ENCODE peak calls at places on chromosomes 3 and 15, in eight cellular contexts. One of them, this sample, is unnamed.

GRCh38 chr3:102529452-102529851 is 94.6 kb downstream of the ZPLD1 start:
- DNase-seq in activated CD4-positive, alpha-beta T cell treated with anti-CD3 and anti-CD28 coated beads, Interleukin-2, amount 50 U/mL, for 24 hours: no peak
- DNase-seq in mesenchymal stem cell: peak
- DNase-seq in NCI-H446: peak
- DNase-seq in tibial nerve: no peak
- DNase-seq in NCI-H1048: no peak
- DNase-seq in activated effector memory CD4-positive, alpha-beta T cell treated with Interleukin-2 at 50 U/mL for 16 hours: no peak
- DNase-seq in head of caudate nucleus: no peak
- DNase-seq in this sample: peak

GRCh38 chr3:71718069-71718468 is 7.1 kb downstream of the EIF4E3 start:
- DNase-seq in activated CD4-positive, alpha-beta T cell treated with anti-CD3 and anti-CD28 coated beads, Interleukin-2, amount 50 U/mL, for 24 hours: no peak
- DNase-seq in mesenchymal stem cell: no peak
- DNase-seq in NCI-H446: no peak
- DNase-seq in tibial nerve: no peak
- DNase-seq in NCI-H1048: no peak
- DNase-seq in activated effector memory CD4-positive, alpha-beta T cell treated with Interleukin-2 at 50 U/mL for 16 hours: no peak
- DNase-seq in head of caudate nucleus: no peak
- DNase-seq in this sample: no peak

GRCh38 chr3:157493627-157494550 is 9.3 kb downstream of the VEPH1 start:
- DNase-seq in activated CD4-positive, alpha-beta T cell treated with anti-CD3 and anti-CD28 coated beads, Interleukin-2, amount 50 U/mL, for 24 hours: no peak
- DNase-seq in mesenchymal stem cell: peak
- DNase-seq in NCI-H446: peak
- DNase-seq in tibial nerve: no peak
- DNase-seq in NCI-H1048: peak
- DNase-seq in activated effector memory CD4-positive, alpha-beta T cell treated with Interleukin-2 at 50 U/mL for 16 hours: no peak
- DNase-seq in head of caudate nucleus: no peak
- DNase-seq in this sample: peak

GRCh38 chr3:8964436-8965370 is 1.4 kb upstream of the RAD18 start:
- DNase-seq in activated CD4-positive, alpha-beta T cell treated with anti-CD3 and anti-CD28 coated beads, Interleukin-2, amount 50 U/mL, for 24 hours: no peak
- DNase-seq in mesenchymal stem cell: peak
- DNase-seq in NCI-H446: no peak
- DNase-seq in tibial nerve: no peak
- DNase-seq in NCI-H1048: no peak
- DNase-seq in activated effector memory CD4-positive, alpha-beta T cell treated with Interleukin-2 at 50 U/mL for 16 hours: no peak
- DNase-seq in head of caudate nucleus: no peak
- DNase-seq in this sample: no peak

GRCh38 chr3:171569571-171570132 is 109.4 kb upstream of the TNIK start:
- DNase-seq in activated CD4-positive, alpha-beta T cell treated with anti-CD3 and anti-CD28 coated beads, Interleukin-2, amount 50 U/mL, for 24 hours: no peak
- DNase-seq in mesenchymal stem cell: no peak
- DNase-seq in NCI-H446: no peak
- DNase-seq in tibial nerve: no peak
- DNase-seq in NCI-H1048: no peak
- DNase-seq in activated effector memory CD4-positive, alpha-beta T cell treated with Interleukin-2 at 50 U/mL for 16 hours: no peak
- DNase-seq in head of caudate nucleus: no peak
- DNase-seq in this sample: no peak

GRCh38 chr15:74540135-74540760 is 772 bp upstream of the ARID3B start:
- DNase-seq in activated CD4-positive, alpha-beta T cell treated with anti-CD3 and anti-CD28 coated beads, Interleukin-2, amount 50 U/mL, for 24 hours: no peak
- DNase-seq in mesenchymal stem cell: peak
- DNase-seq in NCI-H446: no peak
- DNase-seq in tibial nerve: no peak
- DNase-seq in NCI-H1048: no peak
- DNase-seq in activated effector memory CD4-positive, alpha-beta T cell treated with Interleukin-2 at 50 U/mL for 16 hours: no peak
- DNase-seq in head of caudate nucleus: no peak
- DNase-seq in this sample: no peak

GRCh38 chr15:64897345-64897985 is 14.2 kb upstream of the ANKDD1A start:
- DNase-seq in activated CD4-positive, alpha-beta T cell treated with anti-CD3 and anti-CD28 coated beads, Interleukin-2, amount 50 U/mL, for 24 hours: no peak
- DNase-seq in mesenchymal stem cell: peak
- DNase-seq in NCI-H446: no peak
- DNase-seq in tibial nerve: no peak
- DNase-seq in NCI-H1048: no peak
- DNase-seq in activated effector memory CD4-positive, alpha-beta T cell treated with Interleukin-2 at 50 U/mL for 16 hours: no peak
- DNase-seq in head of caudate nucleus: no peak
- DNase-seq in this sample: no peak

GRCh38 chr3:127614928-127615592 is 13.9 kb upstream of the PODXL2 start:
- DNase-seq in activated CD4-positive, alpha-beta T cell treated with anti-CD3 and anti-CD28 coated beads, Interleukin-2, amount 50 U/mL, for 24 hours: no peak
- DNase-seq in mesenchymal stem cell: no peak
- DNase-seq in NCI-H446: no peak
- DNase-seq in tibial nerve: no peak
- DNase-seq in NCI-H1048: no peak
- DNase-seq in activated effector memory CD4-positive, alpha-beta T cell treated with Interleukin-2 at 50 U/mL for 16 hours: no peak
- DNase-seq in head of caudate nucleus: no peak
- DNase-seq in this sample: no peak

GRCh38 chr3:5201536-5201935 is 14.0 kb downstream of the EDEM1 start:
- DNase-seq in activated CD4-positive, alpha-beta T cell treated with anti-CD3 and anti-CD28 coated beads, Interleukin-2, amount 50 U/mL, for 24 hours: no peak
- DNase-seq in mesenchymal stem cell: no peak
- DNase-seq in NCI-H446: no peak
- DNase-seq in tibial nerve: no peak
- DNase-seq in NCI-H1048: no peak
- DNase-seq in activated effector memory CD4-positive, alpha-beta T cell treated with Interleukin-2 at 50 U/mL for 16 hours: no peak
- DNase-seq in head of caudate nucleus: no peak
- DNase-seq in this sample: no peak

GRCh38 chr15:66707310-66708160 is 5.5 kb downstream of the SMAD6 start:
- DNase-seq in activated CD4-positive, alpha-beta T cell treated with anti-CD3 and anti-CD28 coated beads, Interleukin-2, amount 50 U/mL, for 24 hours: no peak
- DNase-seq in mesenchymal stem cell: peak
- DNase-seq in NCI-H446: peak
- DNase-seq in tibial nerve: no peak
- DNase-seq in NCI-H1048: no peak
- DNase-seq in activated effector memory CD4-positive, alpha-beta T cell treated with Interleukin-2 at 50 U/mL for 16 hours: no peak
- DNase-seq in head of caudate nucleus: peak
- DNase-seq in this sample: peak

GRCh38 chr3:38473229-38473628 is 19.5 kb downstream of the ACVR2B start:
- DNase-seq in activated CD4-positive, alpha-beta T cell treated with anti-CD3 and anti-CD28 coated beads, Interleukin-2, amount 50 U/mL, for 24 hours: no peak
- DNase-seq in mesenchymal stem cell: peak
- DNase-seq in NCI-H446: no peak
- DNase-seq in tibial nerve: no peak
- DNase-seq in NCI-H1048: no peak
- DNase-seq in activated effector memory CD4-positive, alpha-beta T cell treated with Interleukin-2 at 50 U/mL for 16 hours: no peak
- DNase-seq in head of caudate nucleus: no peak
- DNase-seq in this sample: no peak

GRCh38 chr3:65044401-65044800 is 356.6 kb upstream of the ADAMTS9 start:
- DNase-seq in activated CD4-positive, alpha-beta T cell treated with anti-CD3 and anti-CD28 coated beads, Interleukin-2, amount 50 U/mL, for 24 hours: no peak
- DNase-seq in mesenchymal stem cell: no peak
- DNase-seq in NCI-H446: no peak
- DNase-seq in tibial nerve: no peak
- DNase-seq in NCI-H1048: no peak
- DNase-seq in activated effector memory CD4-positive, alpha-beta T cell treated with Interleukin-2 at 50 U/mL for 16 hours: no peak
- DNase-seq in head of caudate nucleus: no peak
- DNase-seq in this sample: no peak

GRCh38 chr3:111498022-111498421 is 44.0 kb upstream of the CD96 start:
- DNase-seq in activated CD4-positive, alpha-beta T cell treated with anti-CD3 and anti-CD28 coated beads, Interleukin-2, amount 50 U/mL, for 24 hours: no peak
- DNase-seq in mesenchymal stem cell: no peak
- DNase-seq in NCI-H446: no peak
- DNase-seq in tibial nerve: no peak
- DNase-seq in NCI-H1048: no peak
- DNase-seq in activated effector memory CD4-positive, alpha-beta T cell treated with Interleukin-2 at 50 U/mL for 16 hours: no peak
- DNase-seq in head of caudate nucleus: no peak
- DNase-seq in this sample: no peak

GRCh38 chr3:194537732-194538247 is 51.0 kb upstream of the ATP13A3 start:
- DNase-seq in activated CD4-positive, alpha-beta T cell treated with anti-CD3 and anti-CD28 coated beads, Interleukin-2, amount 50 U/mL, for 24 hours: no peak
- DNase-seq in mesenchymal stem cell: peak
- DNase-seq in NCI-H446: peak
- DNase-seq in tibial nerve: no peak
- DNase-seq in NCI-H1048: no peak
- DNase-seq in activated effector memory CD4-positive, alpha-beta T cell treated with Interleukin-2 at 50 U/mL for 16 hours: no peak
- DNase-seq in head of caudate nucleus: no peak
- DNase-seq in this sample: no peak

GRCh38 chr15:36898522-36899126 is 201.7 kb downstream of the MEIS2 start:
- DNase-seq in activated CD4-positive, alpha-beta T cell treated with anti-CD3 and anti-CD28 coated beads, Interleukin-2, amount 50 U/mL, for 24 hours: no peak
- DNase-seq in mesenchymal stem cell: no peak
- DNase-seq in NCI-H446: no peak
- DNase-seq in tibial nerve: no peak
- DNase-seq in NCI-H1048: no peak
- DNase-seq in activated effector memory CD4-positive, alpha-beta T cell treated with Interleukin-2 at 50 U/mL for 16 hours: no peak
- DNase-seq in head of caudate nucleus: no peak
- DNase-seq in this sample: no peak

GRCh38 chr15:101206173-101206572 is 45.7 kb downstream of the CHSY1 start:
- DNase-seq in activated CD4-positive, alpha-beta T cell treated with anti-CD3 and anti-CD28 coated beads, Interleukin-2, amount 50 U/mL, for 24 hours: peak
- DNase-seq in mesenchymal stem cell: peak
- DNase-seq in NCI-H446: no peak
- DNase-seq in tibial nerve: no peak
- DNase-seq in NCI-H1048: no peak
- DNase-seq in activated effector memory CD4-positive, alpha-beta T cell treated with Interleukin-2 at 50 U/mL for 16 hours: peak
- DNase-seq in head of caudate nucleus: no peak
- DNase-seq in this sample: no peak

GRCh38 chr3:124636101-124636862 is 94.0 kb upstream of the UMPS start:
- DNase-seq in activated CD4-positive, alpha-beta T cell treated with anti-CD3 and anti-CD28 coated beads, Interleukin-2, amount 50 U/mL, for 24 hours: no peak
- DNase-seq in mesenchymal stem cell: peak
- DNase-seq in NCI-H446: no peak
- DNase-seq in tibial nerve: no peak
- DNase-seq in NCI-H1048: no peak
- DNase-seq in activated effector memory CD4-positive, alpha-beta T cell treated with Interleukin-2 at 50 U/mL for 16 hours: no peak
- DNase-seq in head of caudate nucleus: no peak
- DNase-seq in this sample: no peak

GRCh38 chr15:47203993-47204392 is 513.3 kb upstream of the SEMA6D start:
- DNase-seq in activated CD4-positive, alpha-beta T cell treated with anti-CD3 and anti-CD28 coated beads, Interleukin-2, amount 50 U/mL, for 24 hours: no peak
- DNase-seq in mesenchymal stem cell: no peak
- DNase-seq in NCI-H446: no peak
- DNase-seq in tibial nerve: no peak
- DNase-seq in NCI-H1048: no peak
- DNase-seq in activated effector memory CD4-positive, alpha-beta T cell treated with Interleukin-2 at 50 U/mL for 16 hours: no peak
- DNase-seq in head of caudate nucleus: no peak
- DNase-seq in this sample: no peak

GRCh38 chr3:47128110-47128509 is 35.8 kb downstream of the SETD2 start:
- DNase-seq in activated CD4-positive, alpha-beta T cell treated with anti-CD3 and anti-CD28 coated beads, Interleukin-2, amount 50 U/mL, for 24 hours: no peak
- DNase-seq in mesenchymal stem cell: no peak
- DNase-seq in NCI-H446: no peak
- DNase-seq in tibial nerve: no peak
- DNase-seq in NCI-H1048: no peak
- DNase-seq in activated effector memory CD4-positive, alpha-beta T cell treated with Interleukin-2 at 50 U/mL for 16 hours: no peak
- DNase-seq in head of caudate nucleus: no peak
- DNase-seq in this sample: no peak

GRCh38 chr3:25575001-25575400 is 89.7 kb downstream of the TOP2B start:
- DNase-seq in activated CD4-positive, alpha-beta T cell treated with anti-CD3 and anti-CD28 coated beads, Interleukin-2, amount 50 U/mL, for 24 hours: no peak
- DNase-seq in mesenchymal stem cell: no peak
- DNase-seq in NCI-H446: no peak
- DNase-seq in tibial nerve: no peak
- DNase-seq in NCI-H1048: no peak
- DNase-seq in activated effector memory CD4-positive, alpha-beta T cell treated with Interleukin-2 at 50 U/mL for 16 hours: no peak
- DNase-seq in head of caudate nucleus: no peak
- DNase-seq in this sample: no peak

GRCh38 chr15:48641416-48641815 is 4.1 kb downstream of the FBN1 start:
- DNase-seq in activated CD4-positive, alpha-beta T cell treated with anti-CD3 and anti-CD28 coated beads, Interleukin-2, amount 50 U/mL, for 24 hours: no peak
- DNase-seq in mesenchymal stem cell: peak
- DNase-seq in NCI-H446: no peak
- DNase-seq in tibial nerve: no peak
- DNase-seq in NCI-H1048: no peak
- DNase-seq in activated effector memory CD4-positive, alpha-beta T cell treated with Interleukin-2 at 50 U/mL for 16 hours: no peak
- DNase-seq in head of caudate nucleus: peak
- DNase-seq in this sample: peak

GRCh38 chr15:40047413-40048154 is 8.6 kb upstream of the SRP14 start:
- DNase-seq in activated CD4-positive, alpha-beta T cell treated with anti-CD3 and anti-CD28 coated beads, Interleukin-2, amount 50 U/mL, for 24 hours: no peak
- DNase-seq in mesenchymal stem cell: peak
- DNase-seq in NCI-H446: no peak
- DNase-seq in tibial nerve: no peak
- DNase-seq in NCI-H1048: no peak
- DNase-seq in activated effector memory CD4-positive, alpha-beta T cell treated with Interleukin-2 at 50 U/mL for 16 hours: peak
- DNase-seq in head of caudate nucleus: peak
- DNase-seq in this sample: no peak

GRCh38 chr3:124636863-124637296 is 93.4 kb upstream of the UMPS start:
- DNase-seq in activated CD4-positive, alpha-beta T cell treated with anti-CD3 and anti-CD28 coated beads, Interleukin-2, amount 50 U/mL, for 24 hours: no peak
- DNase-seq in mesenchymal stem cell: no peak
- DNase-seq in NCI-H446: no peak
- DNase-seq in tibial nerve: no peak
- DNase-seq in NCI-H1048: no peak
- DNase-seq in activated effector memory CD4-positive, alpha-beta T cell treated with Interleukin-2 at 50 U/mL for 16 hours: no peak
- DNase-seq in head of caudate nucleus: no peak
- DNase-seq in this sample: no peak

GRCh38 chr15:53843869-53844569 is 84.6 kb upstream of the WDR72 start:
- DNase-seq in activated CD4-positive, alpha-beta T cell treated with anti-CD3 and anti-CD28 coated beads, Interleukin-2, amount 50 U/mL, for 24 hours: no peak
- DNase-seq in mesenchymal stem cell: no peak
- DNase-seq in NCI-H446: no peak
- DNase-seq in tibial nerve: no peak
- DNase-seq in NCI-H1048: no peak
- DNase-seq in activated effector memory CD4-positive, alpha-beta T cell treated with Interleukin-2 at 50 U/mL for 16 hours: no peak
- DNase-seq in head of caudate nucleus: no peak
- DNase-seq in this sample: no peak

GRCh38 chr3:185152433-185153169 is at the start of gene C3orf70:
- DNase-seq in activated CD4-positive, alpha-beta T cell treated with anti-CD3 and anti-CD28 coated beads, Interleukin-2, amount 50 U/mL, for 24 hours: peak
- DNase-seq in mesenchymal stem cell: peak
- DNase-seq in NCI-H446: peak
- DNase-seq in tibial nerve: peak
- DNase-seq in NCI-H1048: no peak
- DNase-seq in activated effector memory CD4-positive, alpha-beta T cell treated with Interleukin-2 at 50 U/mL for 16 hours: no peak
- DNase-seq in head of caudate nucleus: peak
- DNase-seq in this sample: peak

GRCh38 chr15:49270541-49271421 is 100.7 kb downstream of the GALK2 start:
- DNase-seq in activated CD4-positive, alpha-beta T cell treated with anti-CD3 and anti-CD28 coated beads, Interleukin-2, amount 50 U/mL, for 24 hours: no peak
- DNase-seq in mesenchymal stem cell: no peak
- DNase-seq in NCI-H446: no peak
- DNase-seq in tibial nerve: no peak
- DNase-seq in NCI-H1048: no peak
- DNase-seq in activated effector memory CD4-positive, alpha-beta T cell treated with Interleukin-2 at 50 U/mL for 16 hours: no peak
- DNase-seq in head of caudate nucleus: no peak
- DNase-seq in this sample: no peak

GRCh38 chr3:194675081-194675640 is 3.2 kb upstream of the LSG1 start:
- DNase-seq in activated CD4-positive, alpha-beta T cell treated with anti-CD3 and anti-CD28 coated beads, Interleukin-2, amount 50 U/mL, for 24 hours: peak
- DNase-seq in mesenchymal stem cell: no peak
- DNase-seq in NCI-H446: no peak
- DNase-seq in tibial nerve: no peak
- DNase-seq in NCI-H1048: no peak
- DNase-seq in activated effector memory CD4-positive, alpha-beta T cell treated with Interleukin-2 at 50 U/mL for 16 hours: no peak
- DNase-seq in head of caudate nucleus: peak
- DNase-seq in this sample: no peak

GRCh38 chr15:67107014-67107812 is 41.8 kb downstream of the SMAD3 start:
- DNase-seq in activated CD4-positive, alpha-beta T cell treated with anti-CD3 and anti-CD28 coated beads, Interleukin-2, amount 50 U/mL, for 24 hours: no peak
- DNase-seq in mesenchymal stem cell: peak
- DNase-seq in NCI-H446: no peak
- DNase-seq in tibial nerve: no peak
- DNase-seq in NCI-H1048: no peak
- DNase-seq in activated effector memory CD4-positive, alpha-beta T cell treated with Interleukin-2 at 50 U/mL for 16 hours: no peak
- DNase-seq in head of caudate nucleus: peak
- DNase-seq in this sample: no peak

GRCh38 chr15:89817701-89818280 is 3.1 kb upstream of the ANPEP start:
- DNase-seq in activated CD4-positive, alpha-beta T cell treated with anti-CD3 and anti-CD28 coated beads, Interleukin-2, amount 50 U/mL, for 24 hours: no peak
- DNase-seq in mesenchymal stem cell: no peak
- DNase-seq in NCI-H446: no peak
- DNase-seq in tibial nerve: no peak
- DNase-seq in NCI-H1048: no peak
- DNase-seq in activated effector memory CD4-positive, alpha-beta T cell treated with Interleukin-2 at 50 U/mL for 16 hours: no peak
- DNase-seq in head of caudate nucleus: no peak
- DNase-seq in this sample: no peak

GRCh38 chr15:32919749-32920414 is 202.1 kb downstream of the GREM1 start:
- DNase-seq in activated CD4-positive, alpha-beta T cell treated with anti-CD3 and anti-CD28 coated beads, Interleukin-2, amount 50 U/mL, for 24 hours: no peak
- DNase-seq in mesenchymal stem cell: peak
- DNase-seq in NCI-H446: no peak
- DNase-seq in tibial nerve: no peak
- DNase-seq in NCI-H1048: no peak
- DNase-seq in activated effector memory CD4-positive, alpha-beta T cell treated with Interleukin-2 at 50 U/mL for 16 hours: no peak
- DNase-seq in head of caudate nucleus: no peak
- DNase-seq in this sample: no peak

GRCh38 chr15:30038667-30039523 is 43.9 kb upstream of the GOLGA8J start:
- DNase-seq in activated CD4-positive, alpha-beta T cell treated with anti-CD3 and anti-CD28 coated beads, Interleukin-2, amount 50 U/mL, for 24 hours: no peak
- DNase-seq in mesenchymal stem cell: no peak
- DNase-seq in NCI-H446: peak
- DNase-seq in tibial nerve: no peak
- DNase-seq in NCI-H1048: no peak
- DNase-seq in activated effector memory CD4-positive, alpha-beta T cell treated with Interleukin-2 at 50 U/mL for 16 hours: no peak
- DNase-seq in head of caudate nucleus: peak
- DNase-seq in this sample: no peak

This sample was measured in NCI-H526.